ENCODE peak calls at places on chromosomes 12 and 14, in nine cellular contexts. One of them, this sample, is unnamed.

GRCh38 chr12:6927379-6927991 is at the start of gene ATN1:
- DNase-seq in GM04504: peak
- DNase-seq in stimulated activated CD8-positive, alpha-beta memory T cell treated with anti-CD3 and anti-CD28 coated beads, Interleukin-4, amount 100 ng/mL, for 4 hours: no peak
- DNase-seq in hypothalamus: peak
- DNase-seq in activated CD8-positive, alpha-beta memory T cell treated with anti-CD3 and anti-CD28 coated beads, Interleukin-2, amount 50 U/mL, for 48 hours: no peak
- DNase-seq in naive thymus-derived CD8-positive, alpha-beta T cell: peak
- DNase-seq in CD4-positive, alpha-beta memory T cell: peak
- DNase-seq in A673: peak
- DNase-seq in activated CD4-positive, alpha-beta T cell treated with anti-CD3 and anti-CD28 coated beads for 1 hour: no peak
- DNase-seq in this sample: peak

GRCh38 chr12:22728989-22729388 is 104.0 kb downstream of the ETNK1 start:
- DNase-seq in activated CD8-positive, alpha-beta memory T cell treated with anti-CD3 and anti-CD28 coated beads, Interleukin-2, amount 50 U/mL, for 48 hours: no peak
- DNase-seq in activated CD4-positive, alpha-beta T cell treated with anti-CD3 and anti-CD28 coated beads for 1 hour: no peak
- DNase-seq in CD4-positive, alpha-beta memory T cell: no peak
- DNase-seq in naive thymus-derived CD8-positive, alpha-beta T cell: no peak
- DNase-seq in GM04504: no peak
- DNase-seq in hypothalamus: no peak
- DNase-seq in stimulated activated CD8-positive, alpha-beta memory T cell treated with anti-CD3 and anti-CD28 coated beads, Interleukin-4, amount 100 ng/mL, for 4 hours: no peak
- DNase-seq in A673: peak
- DNase-seq in this sample: no peak

GRCh38 chr12:119868992-119869391 is 8.1 kb downstream of the CIT start:
- DNase-seq in GM04504: no peak
- DNase-seq in A673: no peak
- DNase-seq in activated CD8-positive, alpha-beta memory T cell treated with anti-CD3 and anti-CD28 coated beads, Interleukin-2, amount 50 U/mL, for 48 hours: no peak
- DNase-seq in activated CD4-positive, alpha-beta T cell treated with anti-CD3 and anti-CD28 coated beads for 1 hour: no peak
- DNase-seq in hypothalamus: peak
- DNase-seq in naive thymus-derived CD8-positive, alpha-beta T cell: no peak
- DNase-seq in CD4-positive, alpha-beta memory T cell: no peak
- DNase-seq in stimulated activated CD8-positive, alpha-beta memory T cell treated with anti-CD3 and anti-CD28 coated beads, Interleukin-4, amount 100 ng/mL, for 4 hours: no peak
- DNase-seq in this sample: no peak

GRCh38 chr12:82672811-82673495 is 13.8 kb upstream of the TMTC2 start:
- DNase-seq in A673: no peak
- DNase-seq in CD4-positive, alpha-beta memory T cell: no peak
- DNase-seq in hypothalamus: no peak
- DNase-seq in activated CD4-positive, alpha-beta T cell treated with anti-CD3 and anti-CD28 coated beads for 1 hour: no peak
- DNase-seq in GM04504: no peak
- DNase-seq in stimulated activated CD8-positive, alpha-beta memory T cell treated with anti-CD3 and anti-CD28 coated beads, Interleukin-4, amount 100 ng/mL, for 4 hours: no peak
- DNase-seq in naive thymus-derived CD8-positive, alpha-beta T cell: no peak
- DNase-seq in activated CD8-positive, alpha-beta memory T cell treated with anti-CD3 and anti-CD28 coated beads, Interleukin-2, amount 50 U/mL, for 48 hours: no peak
- DNase-seq in this sample: no peak

GRCh38 chr14:104855532-104856090 is 9.5 kb upstream of the CEP170B start:
- DNase-seq in naive thymus-derived CD8-positive, alpha-beta T cell: no peak
- DNase-seq in A673: no peak
- DNase-seq in stimulated activated CD8-positive, alpha-beta memory T cell treated with anti-CD3 and anti-CD28 coated beads, Interleukin-4, amount 100 ng/mL, for 4 hours: no peak
- DNase-seq in GM04504: no peak
- DNase-seq in CD4-positive, alpha-beta memory T cell: no peak
- DNase-seq in activated CD4-positive, alpha-beta T cell treated with anti-CD3 and anti-CD28 coated beads for 1 hour: no peak
- DNase-seq in activated CD8-positive, alpha-beta memory T cell treated with anti-CD3 and anti-CD28 coated beads, Interleukin-2, amount 50 U/mL, for 48 hours: no peak
- DNase-seq in hypothalamus: no peak
- DNase-seq in this sample: no peak

GRCh38 chr12:59041241-59042121 is 121.2 kb upstream of the LRIG3 start:
- DNase-seq in stimulated activated CD8-positive, alpha-beta memory T cell treated with anti-CD3 and anti-CD28 coated beads, Interleukin-4, amount 100 ng/mL, for 4 hours: no peak
- DNase-seq in CD4-positive, alpha-beta memory T cell: no peak
- DNase-seq in hypothalamus: no peak
- DNase-seq in naive thymus-derived CD8-positive, alpha-beta T cell: no peak
- DNase-seq in GM04504: peak
- DNase-seq in A673: no peak
- DNase-seq in activated CD8-positive, alpha-beta memory T cell treated with anti-CD3 and anti-CD28 coated beads, Interleukin-2, amount 50 U/mL, for 48 hours: no peak
- DNase-seq in activated CD4-positive, alpha-beta T cell treated with anti-CD3 and anti-CD28 coated beads for 1 hour: no peak
- DNase-seq in this sample: peak

GRCh38 chr12:86193931-86194330 is 62.3 kb downstream of the MGAT4C start:
- DNase-seq in CD4-positive, alpha-beta memory T cell: no peak
- DNase-seq in activated CD4-positive, alpha-beta T cell treated with anti-CD3 and anti-CD28 coated beads for 1 hour: no peak
- DNase-seq in stimulated activated CD8-positive, alpha-beta memory T cell treated with anti-CD3 and anti-CD28 coated beads, Interleukin-4, amount 100 ng/mL, for 4 hours: no peak
- DNase-seq in A673: peak
- DNase-seq in hypothalamus: no peak
- DNase-seq in GM04504: no peak
- DNase-seq in activated CD8-positive, alpha-beta memory T cell treated with anti-CD3 and anti-CD28 coated beads, Interleukin-2, amount 50 U/mL, for 48 hours: no peak
- DNase-seq in naive thymus-derived CD8-positive, alpha-beta T cell: no peak
- DNase-seq in this sample: no peak

GRCh38 chr12:132084681-132085635 is 59.2 kb downstream of the DDX51 start:
- DNase-seq in CD4-positive, alpha-beta memory T cell: peak
- DNase-seq in A673: peak
- DNase-seq in GM04504: peak
- DNase-seq in naive thymus-derived CD8-positive, alpha-beta T cell: peak
- DNase-seq in activated CD4-positive, alpha-beta T cell treated with anti-CD3 and anti-CD28 coated beads for 1 hour: peak
- DNase-seq in hypothalamus: no peak
- DNase-seq in stimulated activated CD8-positive, alpha-beta memory T cell treated with anti-CD3 and anti-CD28 coated beads, Interleukin-4, amount 100 ng/mL, for 4 hours: no peak
- DNase-seq in activated CD8-positive, alpha-beta memory T cell treated with anti-CD3 and anti-CD28 coated beads, Interleukin-2, amount 50 U/mL, for 48 hours: peak
- DNase-seq in this sample: peak

GRCh38 chr12:123971770-123972447 is 722 bp downstream of the CCDC92 start:
- DNase-seq in stimulated activated CD8-positive, alpha-beta memory T cell treated with anti-CD3 and anti-CD28 coated beads, Interleukin-4, amount 100 ng/mL, for 4 hours: no peak
- DNase-seq in A673: peak
- DNase-seq in activated CD4-positive, alpha-beta T cell treated with anti-CD3 and anti-CD28 coated beads for 1 hour: peak
- DNase-seq in activated CD8-positive, alpha-beta memory T cell treated with anti-CD3 and anti-CD28 coated beads, Interleukin-2, amount 50 U/mL, for 48 hours: peak
- DNase-seq in naive thymus-derived CD8-positive, alpha-beta T cell: peak
- DNase-seq in hypothalamus: peak
- DNase-seq in CD4-positive, alpha-beta memory T cell: peak
- DNase-seq in GM04504: no peak
- DNase-seq in this sample: no peak